ENCODE peak calls at places on chromosomes 11 and 22, in four cellular contexts. V is CD4-positive, CD25-positive, alpha-beta regulatory T cell; P is GM23248; Z is fibroblast of the conjunctiva. X is an unnamed sample.

GRCh38 chr11:65537620-65538231 is 12.8 kb downstream of the SCYL1 start:
- DNase-seq in P (peak), Z (no peak), V (no peak), X (no peak)

GRCh38 chr22:26634189-26634588 is 12.4 kb downstream of the CRYBA4 start:
- DNase-seq in Z (no peak), P (no peak), V (no peak), X (no peak)

GRCh38 chr11:132621976-132622375 is 910.3 kb downstream of the OPCML start:
- DNase-seq in Z (no peak), P (peak), V (no peak), X (no peak)

GRCh38 chr11:106723071-106723470 is 295.2 kb downstream of the GUCY1A2 start:
- DNase-seq in V (no peak), P (no peak), Z (no peak), X (no peak)

GRCh38 chr11:1341928-1342524 is 32.6 kb upstream of the TOLLIP start:
- DNase-seq in Z (no peak), P (peak), V (no peak), X (no peak)

GRCh38 chr11:123145220-123145619 is 49.8 kb downstream of the CLMP start:
- DNase-seq in V (no peak), P (peak), Z (peak), X (no peak)

GRCh38 chr22:36833073-36833472 is 16.2 kb upstream of the PVALB start:
- DNase-seq in Z (no peak), V (no peak), P (no peak), X (no peak)

GRCh38 chr11:120228794-120229384 is 11.1 kb upstream of the POU2F3 start:
- DNase-seq in V (no peak), Z (no peak), P (no peak), X (no peak)

GRCh38 chr11:28107331-28107725 is 628 bp downstream of the KIF18A start:
- DNase-seq in V (no peak), Z (no peak), P (peak), X (no peak)

GRCh38 chr22:44026630-44027511 is 2.8 kb downstream of the PARVB start:
- DNase-seq in V (peak), Z (no peak), P (peak), X (peak)

GRCh38 chr11:1597981-1598380 is at the start of gene KRTAP5-2:
- DNase-seq in Z (no peak), V (no peak), P (no peak), X (no peak)

GRCh38 chr11:134497586-134497985 is 85.5 kb upstream of the B3GAT1 start:
- DNase-seq in Z (no peak), V (no peak), P (no peak), X (no peak)

GRCh38 chr11:134607963-134608750 is 196.1 kb upstream of the B3GAT1 start:
- DNase-seq in P (no peak), V (no peak), Z (no peak), X (no peak)

GRCh38 chr22:47605441-47605840 is 843.0 kb downstream of the TBC1D22A start:
- DNase-seq in V (no peak), P (no peak), Z (no peak), X (no peak)

GRCh38 chr22:47377926-47378560 is 615.6 kb downstream of the TBC1D22A start:
- DNase-seq in Z (no peak), V (no peak), P (no peak), X (no peak)

GRCh38 chr11:133306019-133306418 is 226.3 kb downstream of the OPCML start:
- DNase-seq in Z (no peak), P (no peak), V (no peak), X (no peak)

GRCh38 chr11:64419818-64420485 is 61.0 kb downstream of the RPS6KA4 start:
- DNase-seq in V (no peak), P (peak), Z (peak), X (no peak)

GRCh38 chr22:44128961-44129613 is 51.6 kb upstream of the PARVG start:
- DNase-seq in V (no peak), Z (no peak), P (no peak), X (no peak)

GRCh38 chr11:12174145-12175143 is 64.1 kb downstream of the MICAL2 start:
- DNase-seq in V (no peak), P (peak), Z (peak), X (no peak)

GRCh38 chr22:32073823-32074380 is 30.8 kb downstream of the SLC5A1 start:
- DNase-seq in P (no peak), Z (no peak), V (no peak), X (no peak)

GRCh38 chr22:43539572-43540533 is 128.0 kb downstream of the MPPED1 start:
- DNase-seq in P (no peak), Z (no peak), V (no peak), X (no peak)

GRCh38 chr11:115802641-115803040 is 298.4 kb upstream of the CADM1 start:
- DNase-seq in V (no peak), P (no peak), Z (no peak), X (no peak)

GRCh38 chr22:28710112-28710888 is 30.7 kb upstream of the TTC28 start:
- DNase-seq in P (peak), V (no peak), Z (peak), X (no peak)

GRCh38 chr11:124892750-124893454 is 4.8 kb downstream of the ROBO4 start:
- DNase-seq in P (no peak), Z (no peak), V (no peak), X (no peak)

GRCh38 chr11:22677153-22677890 is 10.9 kb downstream of the GAS2 start:
- DNase-seq in Z (no peak), P (no peak), V (no peak), X (no peak)

GRCh38 chr22:43244385-43244784 is 57.5 kb upstream of the TTLL12 start:
- DNase-seq in V (no peak), P (no peak), Z (no peak), X (no peak)

GRCh38 chr11:86938900-86939880 is 16.0 kb downstream of the FZD4 start:
- DNase-seq in Z (no peak), V (no peak), P (peak), X (no peak)

GRCh38 chr22:26170795-26171194 is 1.5 kb downstream of the SEZ6L start:
- DNase-seq in V (no peak), Z (no peak), P (peak), X (no peak)

GRCh38 chr11:19553683-19554333 is 158.8 kb upstream of the NAV2 start:
- DNase-seq in Z (peak), V (peak), P (peak), X (peak)

GRCh38 chr11:74749127-74749964 is 697 bp downstream of the RNF169 start:
- DNase-seq in Z (no peak), V (peak), P (peak), X (peak)

GRCh38 chr11:35389112-35389511 is 30.2 kb downstream of the SLC1A2 start:
- DNase-seq in Z (no peak), P (no peak), V (no peak), X (no peak)

GRCh38 chr11:44456544-44457270 is 108.8 kb upstream of the CD82 start:
- DNase-seq in V (no peak), P (peak), Z (no peak), X (no peak)

GRCh38 chr11:28400236-28401100 is 292.3 kb downstream of the METTL15 start:
- DNase-seq in V (no peak), Z (no peak), P (peak), X (no peak)